ENCODE peak calls at places on chromosomes 13 and 19, in five cellular contexts. T is A549, A is breast epithelium, Y is adrenal gland, D is lung. N is an unnamed sample. For H3K4me1, the result is how much of the 10 kb centered on the place peaks cover.

GRCh38 chr13:79451500-79451962 is 29.4 kb upstream of the NDFIP2 start:
- DNase-seq in Y (peak), T (peak), D (no peak), A (no peak), N (no peak)

GRCh38 chr13:25281937-25282332 is 5.4 kb downstream of the MTMR6 start:
- DNase-seq in A (no peak), D (no peak), T (no peak), Y (no peak), N (no peak)

GRCh38 chr13:99415851-99416331 is 85.4 kb upstream of the TM9SF2 start:
- DNase-seq in T (no peak), Y (no peak), A (no peak), D (no peak), N (no peak)

GRCh38 chr19:49343127-49343526 is 7.9 kb downstream of the CD37 start:
- DNase-seq in T (no peak), Y (no peak), D (no peak), A (no peak), N (no peak)

GRCh38 chr13:107348931-107349330 is 781.0 kb upstream of the ARGLU1 start:
- DNase-seq in D (no peak), Y (no peak), A (no peak), T (no peak), N (no peak)

GRCh38 chr13:73168226-73168992 is 109.6 kb downstream of the KLF5 start:
- DNase-seq in A (no peak), T (no peak), D (no peak), Y (no peak), N (no peak)

GRCh38 chr13:110624766-110625756 is 9.7 kb downstream of the NAXD start:
- DNase-seq in T (no peak), A (no peak), Y (no peak), D (no peak), N (no peak)

GRCh38 chr13:21047591-21048282 is 13.6 kb downstream of the LATS2 start:
- DNase-seq in Y (peak), T (no peak), A (no peak), D (no peak), N (no peak)

GRCh38 chr13:106602178-106602577 is 34.2 kb upstream of the ARGLU1 start:
- DNase-seq in A (no peak), T (no peak), D (peak), Y (no peak), N (no peak)

GRCh38 chr19:43526884-43527859 is at the start of gene ETHE1:
- DNase-seq in D (peak), A (peak), Y (peak), T (peak), N (no peak)

GRCh38 chr13:60758637-60759036 is 361.6 kb downstream of the TDRD3 start:
- DNase-seq in D (no peak), Y (no peak), A (no peak), T (no peak), N (no peak)

GRCh38 chr13:93248627-93249047 is 22.0 kb downstream of the GPC6 start:
- DNase-seq in D (no peak), T (peak), Y (no peak), A (no peak), N (no peak)

GRCh38 chr13:28035146-28035782 is 46.8 kb upstream of the URAD start:
- DNase-seq in D (peak), Y (no peak), A (no peak), T (peak), N (no peak)

GRCh38 chr13:30338952-30339351 is 31.6 kb upstream of the KATNAL1 start:
- DNase-seq in T (no peak), Y (no peak), A (no peak), D (no peak), N (no peak)

GRCh38 chr19:31675187-31675913 is 326.1 kb upstream of the TSHZ3 start:
- DNase-seq in T (no peak), D (no peak), A (no peak), Y (no peak), N (no peak)

GRCh38 chr13:31009166-31009565 is 76.7 kb downstream of the TEX26 start:
- DNase-seq in Y (no peak), T (no peak), A (peak), D (no peak), N (no peak)

GRCh38 chr13:27182844-27183497 is 11.4 kb upstream of the USP12 start:
- DNase-seq in D (peak), A (peak), T (peak), Y (peak), N (peak)

GRCh38 chr13:75136151-75136550 is 345.8 kb downstream of the TBC1D4 start:
- DNase-seq in T (no peak), A (no peak), Y (no peak), D (no peak), N (no peak)

GRCh38 chr13:77637583-77637982 is 59.9 kb upstream of the SLAIN1 start:
- DNase-seq in Y (no peak), A (no peak), D (no peak), T (no peak), N (no peak)

GRCh38 chr13:113608246-113608635 is 23.7 kb downstream of the TFDP1 start:
- DNase-seq in T (no peak), A (no peak), Y (no peak), D (no peak), N (no peak)

GRCh38 chr13:33678906-33679657 is 138.9 kb upstream of the RFC3 start:
- DNase-seq in Y (peak), D (peak), A (peak), T (peak), N (peak)

GRCh38 chr13:53301449-53301848 is 272.8 kb downstream of the OLFM4 start:
- DNase-seq in Y (no peak), A (no peak), D (no peak), T (no peak), N (no peak)

GRCh38 chr19:43727593-43727853 is 11.6 kb downstream of the IRGC start:
- DNase-seq in D (no peak), A (no peak), T (no peak), Y (no peak), N (no peak)

GRCh38 chr13:73941752-73942151 is 192.5 kb downstream of the KLF12 start:
- DNase-seq in A (no peak), D (no peak), T (no peak), Y (no peak), N (no peak)

GRCh38 chr13:88932950-88933349 is 1261.8 kb downstream of the SLITRK5 start:
- DNase-seq in A (no peak), T (no peak), Y (no peak), D (no peak), N (no peak)

GRCh38 chr19:56477429-56478338 is 539 bp upstream of the ZNF667 start:
- DNase-seq in D (peak), A (peak), T (no peak), Y (peak), N (no peak)

GRCh38 chr13:48954086-48954485 is 21.6 kb upstream of the FNDC3A start:
- DNase-seq in D (no peak), T (no peak), Y (no peak), A (no peak), N (no peak)

GRCh38 chr13:27296496-27296895 is 25.9 kb downstream of the RASL11A start:
- DNase-seq in T (no peak), A (no peak), D (no peak), Y (no peak), N (no peak)

GRCh38 chr13:77516342-77516789 is 19.1 kb upstream of the SCEL start:
- DNase-seq in D (no peak), A (no peak), T (no peak), Y (no peak), N (peak)

GRCh38 chr19:821976-822773 is 420 bp upstream of the PLPPR3 start:
- DNase-seq in A (no peak), D (no peak), T (no peak), Y (no peak), N (no peak)

GRCh38 chr19:45032421-45032820 is 6.4 kb upstream of the CLASRP start:
- DNase-seq in A (no peak), T (no peak), D (no peak), Y (no peak), N (no peak)

GRCh38 chr13:80513196-80513595 is 172.3 kb upstream of the SPRY2 start:
- DNase-seq in D (no peak), T (no peak), A (no peak), Y (no peak), N (no peak)

GRCh38 chr19:38081547-38082255 is 142.3 kb downstream of the DPF1 start:
- DNase-seq in A (no peak), Y (no peak), D (no peak), T (no peak), N (no peak)
- H3K27ac ChIP-seq in A (no peak), Y (no peak), D (no peak), T (no peak), N (no peak)

DNA sequence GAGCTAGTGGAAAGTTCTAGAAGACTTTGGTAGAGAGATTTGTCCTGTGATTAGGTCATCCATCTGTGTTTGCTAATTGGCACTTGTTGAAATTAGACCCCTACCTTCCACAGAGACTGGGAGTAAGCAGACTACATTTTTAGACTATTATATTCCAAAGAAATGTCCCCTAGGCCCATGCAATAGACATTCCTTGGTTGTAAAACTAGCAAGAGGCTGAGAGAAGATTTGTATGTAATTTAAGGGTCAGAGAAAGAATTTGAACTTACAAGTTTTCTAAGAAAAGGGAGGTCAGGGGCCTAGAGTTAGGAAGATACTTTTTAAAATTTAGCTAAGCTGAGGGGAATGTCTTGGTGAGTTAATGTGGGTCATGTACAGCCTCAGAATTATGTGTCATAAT is 470.7 kb upstream of the SLITRK1 start:
- DNase-seq in A (no peak), T (no peak), D (no peak), Y (no peak), N (no peak)
- H3K4me1 ChIP-seq in A (under half), T (under half), D (under half), Y (under half), N (under half)

DNA sequence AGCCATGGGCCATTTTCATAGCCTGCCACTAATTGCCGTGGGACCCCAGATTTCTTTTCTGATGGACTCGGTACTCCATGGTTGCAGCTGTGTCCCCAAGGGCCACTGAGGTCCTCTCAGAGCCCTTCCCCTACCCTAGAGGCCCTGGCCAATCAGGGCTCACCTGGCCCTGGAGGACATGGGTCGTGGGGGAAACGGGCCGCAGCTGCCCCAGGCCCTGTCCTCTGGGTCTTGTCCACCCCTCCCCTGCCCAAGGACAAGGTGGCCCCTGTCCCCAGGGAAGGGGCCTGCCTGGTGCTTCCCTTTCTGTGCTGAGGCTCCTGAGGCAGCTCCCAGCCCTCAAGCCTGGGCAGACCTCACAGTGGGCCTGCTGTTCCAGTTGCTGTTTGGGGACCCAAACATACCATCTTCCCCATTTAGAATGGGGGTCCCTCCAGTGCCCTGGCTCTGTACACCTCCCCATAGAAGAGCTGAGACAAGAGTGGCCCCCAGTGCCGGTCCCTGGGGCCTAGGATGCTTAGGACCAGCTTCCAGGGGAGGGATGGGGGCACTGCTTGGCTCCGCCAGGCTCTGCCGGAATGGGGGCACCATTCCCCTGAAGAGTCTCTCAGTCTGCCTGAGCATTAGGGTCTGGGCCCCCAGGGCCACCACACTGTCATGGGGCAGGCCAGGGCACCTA is 3.2 kb downstream of the RAB11B start:
- DNase-seq in A (no peak), T (no peak), D (no peak), Y (no peak), N (no peak)
- H3K27ac ChIP-seq in A (peak), T (peak), D (peak), Y (peak), N (peak)

GRCh38 chr13:50188696-50189095 is 173.5 kb downstream of the KCNRG start:
- DNase-seq in T (no peak), D (no peak), A (no peak), Y (no peak), N (no peak)
- H3K4me1 ChIP-seq in T (under half), D (under half), A (under half), Y (under half), N (under half)

DNA sequence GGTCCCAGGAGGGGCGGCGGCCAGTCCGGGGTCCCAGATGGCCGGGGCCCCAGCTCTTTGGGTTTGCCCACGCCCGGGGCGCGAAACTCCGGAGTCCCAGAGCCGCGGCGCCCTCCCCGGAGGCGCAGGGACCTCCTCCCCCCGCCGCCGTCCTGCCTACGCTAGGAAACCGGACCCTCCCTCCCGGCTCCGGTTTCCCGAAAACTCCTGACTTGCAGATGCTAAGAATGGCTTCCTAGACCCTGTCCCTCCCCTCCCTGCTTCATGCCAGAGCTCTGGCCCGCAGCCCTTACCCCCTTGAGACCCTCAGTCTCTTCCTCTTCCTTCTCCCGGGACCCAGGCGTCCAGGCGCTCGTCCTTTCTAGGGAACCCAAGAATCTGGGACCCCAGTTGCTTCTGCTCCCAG is 468 bp upstream of the MYBPC2 start:
- DNase-seq in Y (peak), A (no peak), T (no peak), D (no peak), N (no peak)
- H3K27ac ChIP-seq in Y (peak), A (peak), T (peak), D (no peak), N (no peak)

DNA sequence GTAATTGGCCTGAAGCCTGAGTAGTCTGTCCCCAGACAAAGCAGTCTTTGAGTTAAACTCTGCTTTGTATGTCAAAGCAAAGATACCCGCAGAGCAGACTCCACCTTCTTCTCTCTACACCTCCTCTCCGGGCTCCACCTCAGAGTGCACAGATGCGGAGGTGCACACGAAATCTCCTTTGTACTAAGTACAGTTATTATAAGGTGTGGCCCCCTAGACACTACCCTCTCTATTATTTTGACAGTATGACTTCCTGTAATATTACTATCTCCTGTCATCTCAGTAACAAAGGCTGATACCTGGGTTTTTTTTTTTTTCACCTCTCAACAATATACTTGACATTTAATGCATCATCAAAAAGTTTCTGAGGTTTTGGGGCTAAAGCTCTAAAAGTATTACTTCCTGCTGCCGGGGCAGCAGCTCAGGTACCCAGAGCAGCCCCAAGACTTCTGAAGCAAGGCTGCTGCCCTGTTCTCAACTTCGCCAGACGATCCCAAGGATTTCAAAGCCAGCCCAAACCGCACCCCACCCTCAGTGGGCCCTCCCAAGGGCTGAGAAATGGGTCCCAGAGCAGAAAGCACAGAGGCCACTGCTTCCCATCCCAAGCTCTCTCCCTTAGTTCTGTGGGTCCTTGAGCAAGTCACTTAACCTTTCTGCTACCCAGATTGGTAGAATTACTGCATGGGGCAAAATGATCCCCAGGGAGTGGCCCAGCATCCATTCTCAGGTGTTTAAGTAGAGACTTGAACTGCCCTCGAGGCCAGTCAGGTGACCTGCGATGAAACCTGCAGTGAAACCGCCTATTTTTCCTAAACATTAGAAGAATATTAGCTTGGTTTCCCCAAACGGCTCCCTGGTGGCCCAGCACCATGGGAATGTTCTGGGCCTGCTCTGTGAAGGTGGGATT is 180.6 kb downstream of the FOXO1 start:
- DNase-seq in D (no peak), T (no peak), A (no peak), Y (no peak), N (no peak)
- H3K4me1 ChIP-seq in D (under half), T (under half), A (under half), Y (under half), N (under half)

DNA sequence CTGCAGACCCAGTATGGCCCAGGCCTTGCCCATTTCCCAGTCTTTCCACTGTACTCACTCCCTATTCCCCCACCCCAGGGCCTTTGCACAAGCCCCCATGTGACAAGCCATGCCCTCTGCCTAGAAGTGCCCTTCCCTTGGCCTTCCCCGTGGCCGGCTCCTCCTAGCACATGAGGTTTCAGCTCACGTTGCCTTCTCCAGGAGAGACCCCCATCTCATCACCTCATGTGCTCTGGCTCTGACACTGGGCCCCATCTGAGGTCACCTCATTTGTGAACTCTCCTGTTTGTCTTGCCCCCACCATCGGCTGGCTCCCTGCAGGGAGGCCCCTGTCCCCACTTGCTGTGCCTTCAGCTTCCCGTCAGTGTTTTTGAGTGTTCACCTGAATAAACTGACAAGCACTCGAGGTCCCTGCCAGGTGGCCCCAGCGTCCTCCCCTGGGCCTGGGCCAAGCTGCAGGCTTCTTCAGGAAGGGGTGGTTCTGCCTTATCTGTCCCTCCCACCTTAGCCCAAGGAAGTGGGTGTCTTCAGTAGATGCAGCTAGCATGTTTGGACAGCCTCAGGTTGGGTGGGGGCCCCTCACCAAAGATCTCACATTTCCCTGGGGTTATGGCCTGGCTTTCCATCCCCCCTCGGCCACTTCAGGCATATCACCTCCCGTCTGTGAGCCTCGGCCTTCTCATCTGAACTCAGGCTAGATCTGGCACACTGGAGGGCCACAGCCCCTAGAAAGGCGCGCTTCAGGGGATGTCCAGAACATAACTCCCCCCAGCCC is 3.8 kb upstream of the SLC25A42 start:
- DNase-seq in A (no peak), Y (no peak), D (no peak), T (no peak), N (no peak)
- H3K27ac ChIP-seq in A (no peak), Y (peak), D (no peak), T (no peak), N (no peak)

DNA sequence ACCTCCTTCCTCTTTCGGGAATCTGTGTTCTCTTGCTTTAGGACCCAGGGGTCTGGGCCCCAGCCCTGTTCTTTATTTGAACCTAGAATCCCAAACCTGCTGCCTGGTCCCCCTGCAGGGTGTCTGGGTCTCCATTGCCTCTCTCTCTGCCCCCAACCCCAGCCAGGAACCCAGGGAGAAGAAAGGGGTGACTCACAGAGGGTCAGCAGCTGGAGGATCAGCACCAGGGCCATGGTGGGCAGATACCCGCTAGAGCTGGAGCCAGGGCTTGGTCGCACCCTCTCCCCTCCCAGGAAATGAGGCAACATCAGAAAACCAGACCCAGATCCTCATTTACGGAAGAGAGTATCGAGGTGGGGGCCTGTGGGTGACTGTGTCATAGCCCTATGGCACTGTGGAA is at the start of gene OSCAR:
- DNase-seq in Y (no peak), D (no peak), T (no peak), A (no peak), N (no peak)
- H3K4me1 ChIP-seq in Y (under half), D (under half), T (under half), A (under half), N (under half)

GRCh38 chr19:2503521-2504109 is 27.7 kb downstream of the GADD45B start:
- DNase-seq in Y (no peak), D (no peak), T (peak), A (no peak), N (no peak)
- H3K27ac ChIP-seq in Y (no peak), D (no peak), T (peak), A (peak), N (peak)